ENCODE peak calls at places on chromosomes 5 and 9, in ten cellular contexts. J is psoas muscle, U is sigmoid colon, S is spleen, I is tibial artery, L is K562, Z is left ventricle myocardium inferior, Q is choroid plexus epithelial cell, D is bronchial epithelial cell, A is stomach. B is an unnamed sample.

GRCh38 chr9:18360005-18360404 is 113.9 kb upstream of the ADAMTSL1 start:
- DNase-seq in I (no peak), L (no peak), A (no peak), D (no peak), U (no peak), S (no peak), Z (no peak), J (no peak), Q (no peak), B (no peak)

GRCh38 chr5:89203611-89204010 is 320.6 kb upstream of the MEF2C start:
- DNase-seq in J (no peak), Q (no peak), I (no peak), A (no peak), Z (no peak), D (no peak), U (no peak), S (no peak), L (no peak), B (no peak)

GRCh38 chr9:21744874-21745273 is 57.6 kb upstream of the MTAP start:
- DNase-seq in J (no peak), S (no peak), L (no peak), Q (peak; percentile 73), U (no peak), Z (no peak), I (no peak), A (no peak), D (peak; percentile 87), B (peak; percentile 78)

GRCh38 chr5:142275496-142275895 is 49.3 kb downstream of the SPRY4 start:
- DNase-seq in A (no peak), J (no peak), S (no peak), L (no peak), I (no peak), Z (no peak), Q (no peak), U (no peak), D (peak; percentile 67), B (no peak)

GRCh38 chr5:43432486-43433365 is 20.5 kb upstream of the CCL28 start:
- DNase-seq in U (no peak), A (peak; percentile 86), S (no peak), Z (peak; percentile 66), L (no peak), I (peak; percentile 75), J (peak; percentile 75), D (peak; percentile 89), Q (peak; percentile 92), B (peak; percentile 86)

GRCh38 chr5:116530276-116530675 is 44.3 kb downstream of the SEMA6A start:
- DNase-seq in A (no peak), I (no peak), D (no peak), Q (no peak), L (no peak), J (no peak), U (no peak), S (no peak), Z (no peak), B (no peak)

GRCh38 chr5:78417026-78417425 is 56.6 kb downstream of the SCAMP1 start:
- DNase-seq in A (no peak), L (no peak), S (no peak), Z (no peak), Q (peak; percentile 12), I (no peak), J (no peak), U (no peak), D (no peak), B (no peak)

GRCh38 chr5:31149072-31149471 is 44.4 kb upstream of the CDH6 start:
- DNase-seq in Q (peak; percentile 32), U (no peak), J (no peak), D (no peak), S (no peak), I (no peak), L (no peak), A (no peak), Z (no peak), B (no peak)

GRCh38 chr5:4563400-4563799 is 576.7 kb upstream of the ADAMTS16 start:
- DNase-seq in I (no peak), Q (peak; percentile 47), J (no peak), Z (no peak), A (no peak), L (peak; percentile 7), D (peak; percentile 36), S (no peak), U (no peak), B (peak; percentile 5)

GRCh38 chr9:134214395-134214765 is 50.0 kb upstream of the RNU6ATAC start:
- DNase-seq in Z (no peak), I (no peak), U (no peak), D (no peak), A (no peak), L (no peak), J (peak; percentile 38), S (no peak), Q (no peak), B (no peak)

GRCh38 chr5:138282918-138283742 is 8.7 kb upstream of the GFRA3 start:
- DNase-seq in J (no peak), I (peak; percentile 20), Z (peak; percentile 20), U (peak; percentile 63), A (peak; percentile 57), Q (peak; percentile 87), L (peak; percentile 54), S (no peak), D (peak; percentile 68), B (peak; percentile 60)

GRCh38 chr5:94027145-94027544 is 285.7 kb upstream of the POU5F2 start:
- DNase-seq in J (no peak), S (no peak), A (no peak), Z (no peak), D (no peak), L (no peak), U (no peak), I (no peak), Q (no peak), B (no peak)

GRCh38 chr5:4019841-4020240 is 424.2 kb downstream of the IRX1 start:
- DNase-seq in A (no peak), S (no peak), U (no peak), Z (no peak), L (no peak), J (no peak), Q (no peak), D (no peak), I (no peak), B (peak; percentile 11)

GRCh38 chr9:134492721-134493470 is 148.7 kb upstream of the COL5A1 start:
- DNase-seq in U (peak; percentile 58), S (peak; percentile 41), L (no peak), Z (no peak), Q (no peak), I (no peak), A (no peak), D (no peak), J (no peak), B (peak; percentile 56)

GRCh38 chr9:137639303-137640051 is 20.7 kb downstream of the EHMT1 start:
- DNase-seq in J (no peak), U (no peak), Q (peak; percentile 53), L (no peak), S (no peak), Z (no peak), A (no peak), I (no peak), D (no peak), B (peak; percentile 23)
- H3K4me3 ChIP-seq in J (no peak overlapping the region), U (no peak overlapping the region), Q (peak overlapping the region; percentile 20), L (no peak overlapping the region), S (no peak overlapping the region), Z (peak overlapping the region; percentile 19), A (no peak overlapping the region), I (no peak overlapping the region), D (no peak overlapping the region), B (no peak overlapping the region)

GRCh38 chr5:150513375-150514309 is 5.7 kb downstream of the NDST1 start:
- DNase-seq in D (no peak), U (no peak), A (no peak), I (no peak), Z (no peak), S (no peak), J (peak; percentile 53), Q (no peak), L (peak; percentile 75), B (peak; percentile 26)
- TF ChIP-seq CTCF in D (peak; percentile 22), U (no peak), A (peak; percentile 15), I (no peak), Z (peak; percentile 19), S (no peak), J (no peak), Q (peak; percentile 39), L (peak; percentile 20), B (peak; percentile 13)

GRCh38 chr9:72038890-72039410 is 21.5 kb downstream of the C9orf57 start:
- DNase-seq in U (peak; percentile 84), S (peak; percentile 82), Q (peak; percentile 85), L (peak; percentile 73), A (peak; percentile 82), J (peak; percentile 77), D (peak; percentile 79), Z (peak; percentile 70), I (peak; percentile 72), B (peak; percentile 83)

GRCh38 chr9:72041369-72041768 is 19.0 kb downstream of the C9orf57 start:
- DNase-seq in D (no peak), A (no peak), U (no peak), Z (no peak), I (no peak), S (no peak), Q (no peak), J (no peak), L (no peak), B (peak; percentile 15)

GRCh38 chr9:72037571-72037970 is 22.8 kb downstream of the C9orf57 start:
- DNase-seq in J (no peak), S (no peak), Q (no peak), I (no peak), Z (no peak), U (no peak), D (no peak), L (no peak), A (no peak), B (peak; percentile 70)

GRCh38 chr9:72039532-72039931 is 20.9 kb downstream of the C9orf57 start:
- DNase-seq in A (no peak), L (no peak), J (no peak), I (no peak), U (no peak), D (no peak), S (no peak), Q (no peak), Z (no peak), B (no peak)

GRCh38 chr9:72038408-72038807 is 22.0 kb downstream of the C9orf57 start:
- DNase-seq in A (peak; percentile 37), J (no peak), D (peak; percentile 79), U (no peak), L (no peak), I (no peak), Z (peak; percentile 44), S (no peak), Q (no peak), B (no peak)
- H3K4me3 ChIP-seq in A (no peak overlapping the region), J (no peak overlapping the region), D (no peak overlapping the region), U (no peak overlapping the region), L (no peak overlapping the region), I (no peak overlapping the region), Z (no peak overlapping the region), S (no peak overlapping the region), Q (no peak overlapping the region), B (no peak overlapping the region)

DNA sequence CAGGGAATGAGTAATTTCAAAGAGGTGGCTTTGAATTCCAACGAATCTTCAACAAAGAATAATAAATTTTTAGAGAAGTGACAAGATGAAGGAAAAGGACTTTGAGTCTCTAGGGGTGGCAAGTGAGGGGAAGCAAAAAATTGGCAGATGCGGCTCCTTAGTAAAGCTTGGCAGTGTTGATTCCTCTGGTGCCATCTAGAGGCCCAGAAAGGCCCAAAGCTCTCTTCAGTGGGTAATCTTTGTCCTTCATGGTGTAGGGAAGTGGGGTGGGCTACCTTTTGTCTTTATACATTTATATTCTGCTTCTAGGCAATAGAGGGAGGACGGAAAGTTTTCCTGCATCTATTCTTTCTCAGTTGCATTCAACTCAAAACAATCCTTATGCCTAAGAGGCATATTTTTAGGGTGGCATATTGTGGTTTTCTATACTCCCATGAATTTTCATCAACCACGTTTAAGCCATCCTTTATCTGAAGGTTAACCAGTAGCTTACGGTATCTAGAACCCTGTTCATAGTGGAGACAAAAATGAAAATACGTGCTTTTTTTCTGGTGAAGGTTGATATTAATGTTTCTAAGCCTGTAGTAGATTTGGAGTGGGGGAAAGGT is 17.5 kb upstream of the ROPN1L start:
- DNase-seq in I (no peak), D (peak; percentile 11), S (no peak), L (peak; percentile 41), Q (peak; percentile 71), A (no peak), U (no peak), J (no peak), Z (no peak), B (peak; percentile 60)
- TF ChIP-seq CTCF in I (peak; percentile 11), D (peak; percentile 56), S (no peak), L (peak; percentile 52), Q (peak; percentile 80), A (peak; percentile 19), U (no peak), J (peak; percentile 44), Z (peak; percentile 68), B (peak; percentile 66)

B was measured in fibroblast of mammary gland.